ENCODE peak calls at places on chromosomes 13 and 19, in four cellular contexts. X is mammary epithelial cell, C is IMR-90, K is astrocyte. M is an unnamed sample.

GRCh38 chr19:4328243-4328990 is 10.2 kb downstream of the STAP2 start:
- DNase-seq in C (peak; percentile 74), X (no peak), K (peak; percentile 51), M (peak; percentile 73)

GRCh38 chr13:112368883-112369282 is 7.3 kb upstream of the SPACA7 start:
- DNase-seq in X (no peak), C (no peak), K (no peak), M (no peak)

GRCh38 chr13:79512950-79513349 is 32.0 kb downstream of the NDFIP2 start:
- DNase-seq in C (no peak), X (no peak), K (no peak), M (no peak)

GRCh38 chr13:48908381-48909087 is 67.2 kb upstream of the FNDC3A start:
- DNase-seq in X (peak; percentile 58), K (peak; percentile 54), C (peak; percentile 37), M (peak; percentile 61)

GRCh38 chr13:35741657-35742056 is 265.2 kb upstream of the MAB21L1 start:
- DNase-seq in X (no peak), K (no peak), C (no peak), M (no peak)

GRCh38 chr13:29494520-29494919 is 101.0 kb downstream of the SLC7A1 start:
- DNase-seq in K (no peak), C (no peak), X (no peak), M (no peak)

GRCh38 chr13:45367995-45368394 is 27.0 kb upstream of the TPT1 start:
- DNase-seq in C (no peak), X (no peak), K (no peak), M (no peak)

GRCh38 chr13:77267362-77267761 is 59.5 kb downstream of the MYCBP2 start:
- DNase-seq in K (no peak), C (peak; percentile 34), X (no peak), M (no peak)

GRCh38 chr13:41327994-41328778 is 17.1 kb downstream of the NAA16 start:
- DNase-seq in C (no peak), X (no peak), K (no peak), M (no peak)

GRCh38 chr19:5080030-5080644 is 111.2 kb downstream of the KDM4B start:
- DNase-seq in C (no peak), X (no peak), K (no peak), M (no peak)

GRCh38 chr13:19606152-19606551 is 27.3 kb upstream of the MPHOSPH8 start:
- DNase-seq in C (peak; percentile 48), K (no peak), X (peak; percentile 82), M (no peak)

GRCh38 chr19:3606690-3607289 is at the start of gene TBXA2R:
- DNase-seq in C (peak; percentile 43), K (peak; percentile 36), X (no peak), M (peak; percentile 48)

GRCh38 chr19:55663846-55664536 is 9.2 kb downstream of the U2AF2 start:
- DNase-seq in X (no peak), K (no peak), C (no peak), M (no peak)

GRCh38 chr19:45774765-45775164 is 5.7 kb upstream of the SIX5 start:
- DNase-seq in C (no peak), X (no peak), K (no peak), M (no peak)

GRCh38 chr13:109412232-109412935 is 374.0 kb downstream of the IRS2 start:
- DNase-seq in C (peak; percentile 33), K (peak; percentile 62), X (no peak), M (peak; percentile 76)

GRCh38 chr19:41265376-41266153 is 1.4 kb downstream of the HNRNPUL1 start:
- DNase-seq in K (peak; percentile 13), X (peak; percentile 16), C (peak; percentile 37), M (peak; percentile 20)

GRCh38 chr13:32426191-32426980 is 1.5 kb downstream of the N4BP2L1 start:
- DNase-seq in C (no peak), X (no peak), K (no peak), M (peak; percentile 31)

GRCh38 chr13:98741741-98742435 is 10.6 kb downstream of the SLC15A1 start:
- DNase-seq in K (no peak), X (no peak), C (no peak), M (no peak)

GRCh38 chr13:92461831-92462230 is 764.8 kb upstream of the GPC6 start:
- DNase-seq in C (no peak), K (no peak), X (no peak), M (no peak)

GRCh38 chr13:113622791-113623490 is 35.1 kb downstream of the ATP4B start:
- DNase-seq in C (no peak), K (no peak), X (no peak), M (no peak)

GRCh38 chr13:59356607-59357006 is 807.1 kb downstream of the DIAPH3 start:
- DNase-seq in K (peak; percentile 52), C (peak; percentile 37), X (no peak), M (peak; percentile 55)

GRCh38 chr13:79782541-79783216 is 301.7 kb downstream of the NDFIP2 start:
- DNase-seq in C (peak; percentile 77), K (peak; percentile 86), X (peak; percentile 85), M (peak; percentile 74)

GRCh38 chr13:77574076-77574475 is 38.6 kb downstream of the SCEL start:
- DNase-seq in X (no peak), C (no peak), K (no peak), M (no peak)

GRCh38 chr19:23916991-23917390 is 2.3 kb downstream of the ZNF726 start:
- DNase-seq in X (peak; percentile 46), K (peak; percentile 8), C (peak; percentile 10), M (peak; percentile 1)

GRCh38 chr19:55640577-55641375 is at the start of gene ZNF580:
- DNase-seq in K (peak; percentile 86), C (peak; percentile 78), X (peak; percentile 74), M (peak; percentile 91)

GRCh38 chr13:110554946-110555345 is 6.6 kb downstream of the RAB20 start:
- DNase-seq in C (no peak), K (no peak), X (no peak), M (no peak)

GRCh38 chr13:76886292-76887061 is at the start of gene KCTD12:
- DNase-seq in K (peak; percentile 74), X (peak; percentile 78), C (peak; percentile 73), M (peak; percentile 85)

GRCh38 chr13:40159736-40160135 is 504.3 kb downstream of the COG6 start:
- DNase-seq in K (no peak), C (no peak), X (no peak), M (no peak)

GRCh38 chr19:34327851-34328250 is 37.1 kb upstream of the GPI start:
- DNase-seq in K (no peak), X (no peak), C (no peak), M (peak; percentile 35)

GRCh38 chr13:24339937-24340607 is 30.7 kb downstream of the C1QTNF9 start:
- DNase-seq in K (no peak), X (no peak), C (no peak), M (no peak)
- H2AFZ ChIP-seq in K (no peak overlapping the region), X (no peak overlapping the region), C (peak overlapping the region; percentile 63), M (no peak overlapping the region)

DNA sequence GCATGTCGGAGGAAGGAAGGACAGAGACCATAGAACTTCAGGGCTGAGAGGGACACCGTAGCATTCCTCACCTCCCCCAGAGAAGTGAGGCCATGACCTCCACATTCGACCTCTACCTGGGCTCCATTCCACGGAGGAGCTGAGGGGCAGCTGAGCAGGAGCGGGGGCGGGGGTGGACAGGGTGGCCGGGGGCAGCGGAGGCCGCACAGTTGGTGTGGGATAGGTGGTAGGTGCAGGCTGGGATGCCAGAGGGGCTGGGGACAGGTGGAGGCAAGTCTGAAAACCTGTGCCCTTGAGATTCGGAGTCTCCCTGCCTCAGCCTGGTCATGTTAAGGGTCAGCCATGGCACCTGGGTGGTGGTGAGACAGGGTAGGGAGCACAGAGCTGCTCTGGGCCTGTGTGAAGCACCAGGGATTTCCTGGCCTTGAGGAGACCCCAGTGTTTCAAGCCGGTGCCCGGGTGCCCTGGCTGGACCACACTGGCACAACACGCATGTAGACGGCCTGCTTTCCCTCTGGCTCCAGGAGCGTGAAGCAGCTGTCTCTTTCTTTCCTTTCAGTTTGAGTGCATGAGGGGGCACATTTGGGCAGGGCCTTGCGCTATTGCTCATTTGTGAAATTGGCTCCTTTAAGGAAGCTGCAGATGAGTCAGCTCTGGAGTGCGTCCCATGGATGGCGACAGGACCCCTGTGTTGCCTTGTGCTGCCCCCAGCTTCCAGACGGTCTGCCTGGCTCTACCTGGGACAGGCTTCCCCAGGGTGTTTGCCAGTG is 51.8 kb downstream of the TSSK6 start:
- DNase-seq in K (peak; percentile 78), C (peak; percentile 86), X (no peak), M (peak; percentile 84)
- H3K4me3 ChIP-seq in K (no peak overlapping the region), C (no peak overlapping the region), X (no peak overlapping the region), M (peak overlapping the region; percentile 33)

DNA sequence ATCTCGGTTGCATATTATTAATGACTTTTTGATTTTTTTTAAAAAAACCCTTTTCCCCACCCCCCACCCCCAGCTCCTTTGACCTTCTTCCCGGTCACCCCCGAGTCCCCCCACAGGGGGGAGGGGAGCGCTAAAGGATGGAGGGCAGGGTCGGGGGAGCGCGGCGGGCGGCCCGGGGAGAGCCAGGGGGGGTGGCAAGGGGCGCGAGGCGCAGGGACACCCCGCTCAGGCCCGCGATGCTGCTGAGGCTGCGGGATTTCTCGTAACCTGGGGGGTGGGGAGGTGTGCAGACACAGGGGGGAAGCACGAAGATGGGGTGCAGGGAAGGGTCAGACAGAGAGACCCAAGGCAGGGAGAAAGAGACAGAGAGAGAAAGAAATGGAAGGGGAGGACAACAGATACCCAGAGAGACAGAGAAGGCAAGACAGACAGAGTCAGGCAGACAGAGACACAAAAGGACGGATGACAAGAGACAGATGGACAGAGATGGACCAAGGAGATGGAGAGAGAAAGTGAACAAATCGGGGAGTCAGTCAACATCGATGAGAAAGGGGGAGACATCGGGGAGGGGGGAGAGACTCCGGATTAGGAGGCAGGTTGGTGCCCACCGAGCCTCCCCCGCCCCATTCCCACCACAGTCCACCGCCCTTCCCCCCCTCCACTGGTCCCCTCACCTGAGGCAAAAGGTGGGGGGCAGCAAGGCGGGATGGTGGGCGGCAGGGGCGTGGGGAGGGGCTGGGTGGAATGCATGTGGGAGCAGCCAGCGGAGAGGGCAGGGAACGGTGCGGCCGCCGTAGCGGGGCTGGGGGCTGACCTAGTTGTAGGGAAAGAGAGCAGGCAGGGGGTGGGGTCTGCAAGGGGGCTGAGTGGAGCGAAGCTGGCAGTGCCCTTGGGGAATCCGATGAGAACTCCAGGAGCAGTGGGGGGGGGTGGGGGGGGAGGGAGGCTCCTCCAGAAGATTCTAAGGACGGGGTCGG is 14.2 kb downstream of the KCNC3 start:
- DNase-seq in C (no peak), K (no peak), X (no peak), M (no peak)
- H3K9ac ChIP-seq in C (no peak overlapping the region), K (no peak overlapping the region), X (no peak overlapping the region), M (no peak overlapping the region)

GRCh38 chr19:342801-343421 is 1.7 kb downstream of the MIER2 start:
- DNase-seq in X (peak; percentile 81), K (peak; percentile 95), C (peak; percentile 93), M (peak; percentile 96)

GRCh38 chr19:344625-345319 is at the start of gene MIER2:
- DNase-seq in K (peak; percentile 27), X (peak; percentile 64), C (peak; percentile 68), M (peak; percentile 76)

GRCh38 chr19:345320-345879 is 804 bp upstream of the MIER2 start:
- DNase-seq in X (no peak), C (no peak), K (no peak), M (no peak)

GRCh38 chr19:343451-343931 is 1.1 kb downstream of the MIER2 start:
- DNase-seq in X (peak; percentile 55), K (no peak), C (no peak), M (peak; percentile 12)

DNA sequence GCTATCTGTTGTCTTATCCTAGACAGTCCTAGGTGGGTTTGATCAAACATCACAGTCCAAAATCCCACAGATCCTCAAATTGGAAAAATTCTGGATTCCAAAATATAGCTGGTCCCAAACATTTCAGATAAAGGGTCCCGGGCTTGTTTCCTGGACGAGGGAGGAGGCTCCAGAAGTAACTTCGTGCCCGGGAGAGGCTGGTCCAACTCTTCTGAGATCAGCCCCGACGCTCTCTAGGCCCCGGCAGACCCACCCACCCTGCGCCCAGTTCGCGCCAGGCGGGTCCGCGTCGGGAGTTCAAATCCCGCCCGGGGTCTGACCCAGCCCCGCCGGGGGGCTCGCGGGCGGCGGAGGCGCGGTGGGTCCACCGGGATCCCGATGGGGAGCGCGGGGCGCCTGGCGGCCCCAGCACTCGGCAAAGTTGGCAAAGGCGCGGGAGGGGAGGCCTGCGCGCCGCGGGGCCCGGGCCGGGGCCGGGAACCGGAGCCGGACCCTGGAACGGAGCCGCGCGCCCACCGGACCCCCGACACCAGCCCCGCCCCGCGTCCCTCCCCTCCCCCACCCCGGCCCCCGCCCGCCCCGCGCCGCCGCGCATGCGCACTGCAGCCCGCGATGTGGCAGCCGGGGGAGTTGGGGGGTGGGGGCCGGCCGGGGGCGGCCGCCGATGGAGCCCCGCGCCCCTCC is 513 bp downstream of the MIER2 start:
- DNase-seq in K (no peak), X (no peak), C (no peak), M (peak; percentile 14)
- H2AFZ ChIP-seq in K (no peak overlapping the region), X (peak overlapping the region; percentile 84), C (peak overlapping the region; percentile 87), M (no peak overlapping the region)

M was measured in fibroblast of lung.